ENCODE peak calls at places on chromosomes 16 and 17, in nine cellular contexts. M is OCI-LY7, K is colonic mucosa, Q is breast epithelium, E is BJ, O is gastrocnemius medialis, A is body of pancreas, V is mucosa of descending colon, S is cardiac muscle cell. U is an unnamed sample. For H3K36me3, the result is how much of the 10 kb centered on the place peaks cover.

GRCh38 chr16:58024673-58025350 is 742 bp upstream of the MMP15 start:
- DNase-seq in M (no peak), K (peak), Q (no peak), E (no peak), O (peak), A (peak), V (peak), S (peak), U (no peak)

GRCh38 chr17:4064366-4064765 is 78.5 kb downstream of the ZZEF1 start:
- DNase-seq in M (no peak), K (no peak), Q (no peak), E (no peak), O (no peak), A (peak), V (no peak), S (no peak), U (no peak)

GRCh38 chr17:81976332-81977210 is 858 bp upstream of the ASPSCR1 start:
- DNase-seq in M (peak), K (peak), Q (no peak), E (no peak), O (peak), A (peak), V (peak), S (no peak), U (peak)

GRCh38 chr16:50268352-50268751 is 2.0 kb downstream of the ADCY7 start:
- DNase-seq in M (peak), K (no peak), Q (no peak), E (no peak), O (no peak), A (no peak), V (no peak), S (no peak), U (peak)

GRCh38 chr17:65604070-65604469 is 42.6 kb upstream of the AXIN2 start:
- DNase-seq in M (no peak), K (no peak), Q (no peak), E (no peak), O (no peak), A (no peak), V (no peak), S (no peak), U (no peak)

GRCh38 chr16:2206420-2206779 is 1.1 kb downstream of the MLST8 start:
- DNase-seq in M (no peak), K (no peak), Q (no peak), E (no peak), O (no peak), A (no peak), V (no peak), S (no peak), U (no peak)

GRCh38 chr17:74943808-74944522 is 8.3 kb downstream of the OTOP3 start:
- DNase-seq in M (no peak), K (no peak), Q (no peak), E (no peak), O (no peak), A (no peak), V (peak), S (no peak), U (peak)

GRCh38 chr17:39239640-39240314 is 14.0 kb upstream of the STAC2 start:
- DNase-seq in M (peak), K (peak), Q (peak), E (no peak), O (no peak), A (peak), V (peak), S (no peak), U (no peak)

GRCh38 chr17:55825213-55825612 is 74.4 kb downstream of the PCTP start:
- DNase-seq in M (peak), K (no peak), Q (no peak), E (no peak), O (no peak), A (no peak), V (no peak), S (no peak), U (no peak)

GRCh38 chr16:56800355-56800754 is 64.7 kb upstream of the SLC12A3 start:
- DNase-seq in M (no peak), K (no peak), Q (no peak), E (no peak), O (no peak), A (no peak), V (no peak), S (peak), U (no peak)

GRCh38 chr16:70691223-70692129 is 5.6 kb upstream of the MTSS2 start:
- DNase-seq in M (no peak), K (peak), Q (no peak), E (peak), O (peak), A (peak), V (peak), S (peak), U (no peak)

GRCh38 chr17:77755410-77755963 is 203.0 kb upstream of the TNRC6C start:
- DNase-seq in M (no peak), K (no peak), Q (no peak), E (no peak), O (no peak), A (no peak), V (no peak), S (no peak), U (peak)

GRCh38 chr17:75764711-75765421 is at the start of gene GALK1:
- DNase-seq in M (peak), K (peak), Q (peak), E (no peak), O (peak), A (peak), V (peak), S (peak), U (peak)

DNA sequence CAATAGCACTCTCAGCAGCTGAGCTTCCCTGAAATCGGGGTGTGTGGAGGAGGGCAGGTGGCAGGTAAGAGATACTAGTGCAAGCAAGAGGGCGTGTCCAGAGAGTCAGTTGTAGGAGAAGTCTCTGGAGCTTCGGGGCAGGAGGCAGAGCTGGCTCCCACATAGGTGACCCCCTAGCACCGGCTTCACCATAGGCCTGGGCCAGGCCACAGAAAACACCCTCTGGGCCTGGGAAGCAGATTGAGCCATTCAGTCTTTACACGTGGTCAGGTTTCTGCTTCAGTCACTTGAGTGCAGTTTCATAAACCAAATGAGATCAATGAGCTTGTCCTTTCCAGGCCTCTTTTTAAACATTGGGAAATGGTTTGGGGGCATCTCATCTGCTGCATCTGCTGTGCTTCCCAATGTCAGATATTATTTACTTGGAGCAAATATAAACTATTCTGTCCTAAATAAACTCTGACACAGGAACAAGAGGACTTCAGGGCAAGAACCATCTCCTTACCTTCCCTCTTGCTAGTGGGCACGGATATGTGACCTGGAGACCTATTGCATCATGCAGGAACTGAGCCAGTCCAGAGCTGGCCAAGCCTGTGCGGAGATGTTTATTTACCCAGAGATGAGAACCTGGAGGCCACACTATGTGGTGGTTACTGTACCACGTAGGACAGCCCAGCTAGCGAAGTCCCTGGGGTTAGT is 16.1 kb downstream of the CCR7 start:
- DNase-seq in M (no peak), K (peak), Q (peak), E (peak), O (peak), A (peak), V (peak), S (peak), U (no peak)
- H3K36me3 ChIP-seq in M (under half), K (under half), Q (under half), E (under half), O (under half), A (under half), V (under half), S (under half), U (under half)

GRCh38 chr16:65933703-65934102 is 432.8 kb upstream of the CDH5 start:
- DNase-seq in M (no peak), K (no peak), Q (no peak), E (no peak), O (no peak), A (no peak), V (no peak), S (no peak), U (no peak)

GRCh38 chr16:65934443-65934842 is 432.0 kb upstream of the CDH5 start:
- DNase-seq in M (no peak), K (no peak), Q (no peak), E (no peak), O (no peak), A (no peak), V (no peak), S (no peak), U (no peak)

GRCh38 chr16:65938083-65938482 is 428.4 kb upstream of the CDH5 start:
- DNase-seq in M (no peak), K (no peak), Q (no peak), E (no peak), O (no peak), A (no peak), V (no peak), S (peak), U (no peak)

GRCh38 chr16:65937455-65937854 is 429.0 kb upstream of the CDH5 start:
- DNase-seq in M (no peak), K (no peak), Q (no peak), E (no peak), O (no peak), A (no peak), V (no peak), S (no peak), U (no peak)

GRCh38 chr16:65936096-65936495 is 430.4 kb upstream of the CDH5 start:
- DNase-seq in M (no peak), K (no peak), Q (no peak), E (no peak), O (no peak), A (no peak), V (no peak), S (peak), U (no peak)
- H3K36me3 ChIP-seq in M (under half), K (under half), Q (under half), E (under half), O (under half), A (under half), V (under half), S (under half), U (under half)

GRCh38 chr17:753407-753806 is 1.3 kb upstream of the GEMIN4 start:
- DNase-seq in M (no peak), K (no peak), Q (no peak), E (no peak), O (no peak), A (no peak), V (no peak), S (no peak), U (no peak)

GRCh38 chr17:751269-752001 is 629 bp downstream of the GEMIN4 start:
- DNase-seq in M (peak), K (peak), Q (no peak), E (no peak), O (no peak), A (peak), V (peak), S (peak), U (no peak)

GRCh38 chr17:752620-753219 is 656 bp upstream of the GEMIN4 start:
- DNase-seq in M (no peak), K (peak), Q (peak), E (no peak), O (peak), A (peak), V (peak), S (peak), U (no peak)

GRCh38 chr17:752002-752619 is at the start of gene GEMIN4:
- DNase-seq in M (peak), K (peak), Q (peak), E (peak), O (peak), A (peak), V (peak), S (peak), U (peak)

GRCh38 chr17:750431-751037 is 1.5 kb downstream of the GEMIN4 start:
- DNase-seq in M (no peak), K (no peak), Q (no peak), E (no peak), O (no peak), A (no peak), V (no peak), S (no peak), U (no peak)
- H3K36me3 ChIP-seq in M (half or more), K (under half), Q (under half), E (under half), O (under half), A (under half), V (under half), S (under half), U (under half)

GRCh38 chr16:88864521-88864920 is 1.9 kb downstream of the PABPN1L start:
- DNase-seq in M (no peak), K (no peak), Q (no peak), E (no peak), O (no peak), A (no peak), V (no peak), S (no peak), U (no peak)
- H3K36me3 ChIP-seq in M (under half), K (under half), Q (under half), E (under half), O (under half), A (under half), V (under half), S (under half), U (under half)

DNA sequence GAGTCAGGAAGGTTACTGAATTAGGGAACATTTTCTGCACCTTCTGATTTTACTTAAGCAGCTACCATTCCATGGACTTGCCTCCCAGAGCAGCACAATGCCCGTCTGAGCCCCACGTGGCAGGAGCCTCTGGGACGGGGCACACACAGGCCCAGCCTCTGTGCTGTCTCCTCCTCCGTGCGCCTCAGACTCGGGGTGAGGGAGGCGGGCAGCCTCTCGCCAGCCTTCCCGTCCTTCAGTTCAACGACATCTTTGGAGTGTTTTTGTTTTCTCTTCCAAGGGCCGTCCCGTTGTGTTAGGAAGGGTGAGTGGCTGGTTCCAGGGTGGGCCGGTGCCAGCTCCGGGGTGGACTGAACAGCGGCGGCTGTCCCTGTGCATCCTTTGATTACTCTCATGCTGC is 31.8 kb downstream of the NDEL1 start:
- DNase-seq in M (no peak), K (no peak), Q (no peak), E (no peak), O (no peak), A (no peak), V (no peak), S (no peak), U (no peak)
- H3K36me3 ChIP-seq in M (half or more), K (under half), Q (under half), E (under half), O (under half), A (under half), V (under half), S (under half), U (under half)

GRCh38 chr16:4877298-4877685 is 30.0 kb downstream of the UBN1 start:
- DNase-seq in M (no peak), K (no peak), Q (no peak), E (no peak), O (no peak), A (no peak), V (no peak), S (no peak), U (no peak)
- H3K36me3 ChIP-seq in M (half or more), K (under half), Q (under half), E (under half), O (half or more), A (under half), V (under half), S (half or more), U (half or more)

DNA sequence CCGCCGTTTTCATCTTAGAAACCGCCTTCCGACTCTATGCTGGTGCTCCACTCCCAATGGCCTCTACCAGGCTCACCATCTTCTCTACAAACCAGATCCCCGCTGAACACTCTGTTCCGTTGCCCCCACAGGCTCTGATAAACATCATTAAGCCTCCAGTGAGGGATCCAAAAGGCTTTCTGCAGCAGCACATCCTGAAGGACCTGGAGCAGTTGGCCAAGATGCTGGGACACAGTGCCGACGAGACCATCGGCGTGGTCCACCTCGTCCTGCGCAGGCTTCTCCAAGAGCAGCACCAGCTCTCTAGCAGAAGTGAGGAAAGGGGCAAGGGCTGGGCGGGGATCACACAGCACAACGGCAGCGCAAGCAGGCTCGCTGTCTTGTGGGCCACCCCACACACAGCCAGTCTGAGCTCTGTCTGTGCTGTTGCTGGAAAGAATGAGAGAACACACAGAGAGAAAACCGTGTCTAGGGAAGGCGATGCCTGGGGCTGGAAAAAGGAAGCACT is 33.5 kb upstream of the ENDOV start:
- DNase-seq in M (no peak), K (no peak), Q (peak), E (no peak), O (no peak), A (no peak), V (no peak), S (no peak), U (no peak)
- H3K36me3 ChIP-seq in M (under half), K (under half), Q (under half), E (half or more), O (half or more), A (half or more), V (under half), S (under half), U (half or more)

U was measured in RWPE2.